ENCODE peak calls at places on chromosomes 5 and 9, in four cellular contexts. Q is epithelial cell of esophagus; K is effector CD4-positive, alpha-beta T cell; M is effector memory CD8-positive, alpha-beta T cell. A is an unnamed sample.

GRCh38 chr5:13745508-13745907 is 199.0 kb downstream of the DNAH5 start:
- DNase-seq in Q (peak), K (no peak), M (no peak), A (peak)

GRCh38 chr9:133706651-133707050 is 31.5 kb downstream of the SARDH start:
- DNase-seq in Q (no peak), K (no peak), M (no peak), A (no peak)

GRCh38 chr5:9888517-9888916 is 258.4 kb upstream of the TAS2R1 start:
- DNase-seq in Q (peak), K (no peak), M (no peak), A (peak)

GRCh38 chr5:158484246-158484645 is 615.5 kb downstream of the EBF1 start:
- DNase-seq in Q (no peak), K (no peak), M (no peak), A (no peak)

GRCh38 chr9:92790542-92791527 is 26.2 kb upstream of the BICD2 start:
- DNase-seq in Q (peak), K (peak), M (peak), A (peak)

GRCh38 chr9:69093471-69094103 is 58.0 kb downstream of the FXN start:
- DNase-seq in Q (no peak), K (no peak), M (no peak), A (peak)

GRCh38 chr5:15901151-15901550 is 278.4 kb downstream of the MARCHF11 start:
- DNase-seq in Q (no peak), K (no peak), M (no peak), A (no peak)

GRCh38 chr9:650362-650761 is 191.1 kb upstream of the DMRT1 start:
- DNase-seq in Q (peak), K (no peak), M (no peak), A (peak)

GRCh38 chr5:131545856-131546255 is 89.2 kb downstream of the RAPGEF6 start:
- DNase-seq in Q (peak), K (no peak), M (no peak), A (no peak)

GRCh38 chr5:93924628-93925027 is 183.2 kb upstream of the POU5F2 start:
- DNase-seq in Q (peak), K (no peak), M (no peak), A (no peak)

GRCh38 chr9:121674952-121675351 is 23.5 kb downstream of the DAB2IP start:
- DNase-seq in Q (peak), K (no peak), M (no peak), A (no peak)

GRCh38 chr9:13939129-13939528 is 374.8 kb downstream of the NFIB start:
- DNase-seq in Q (peak), K (no peak), M (no peak), A (no peak)

GRCh38 chr9:19787672-19788071 is 1.2 kb downstream of the SLC24A2 start:
- DNase-seq in Q (no peak), K (no peak), M (no peak), A (no peak)

GRCh38 chr9:124286292-124286931 is 28.7 kb downstream of the NEK6 start:
- DNase-seq in Q (no peak), K (no peak), M (peak), A (no peak)

GRCh38 chr5:36366883-36367282 is 65.2 kb upstream of the RANBP3L start:
- DNase-seq in Q (no peak), K (no peak), M (no peak), A (no peak)

GRCh38 chr5:176529824-176530195 is 7.4 kb downstream of the RNF44 start:
- DNase-seq in Q (no peak), K (peak), M (peak), A (no peak)

GRCh38 chr9:76373173-76373771 is 21.0 kb downstream of the RFK start:
- DNase-seq in Q (peak), K (no peak), M (no peak), A (peak)

GRCh38 chr9:35910613-35911488 is 1.6 kb downstream of the SPAAR start:
- DNase-seq in Q (peak), K (peak), M (no peak), A (peak)

GRCh38 chr5:103271570-103272289 is 13.2 kb downstream of the MACIR start:
- DNase-seq in Q (peak), K (no peak), M (no peak), A (peak)

GRCh38 chr5:154370119-154370518 is 75.7 kb upstream of the SAP30L start:
- DNase-seq in Q (no peak), K (no peak), M (no peak), A (no peak)

GRCh38 chr5:137649228-137649890 is 86.5 kb downstream of the KLHL3 start:
- DNase-seq in Q (no peak), K (no peak), M (no peak), A (peak)

GRCh38 chr5:132059043-132059695 is 1.3 kb upstream of the IL3 start:
- DNase-seq in Q (no peak), K (peak), M (peak), A (no peak)

GRCh38 chr5:55143624-55144023 is 16.3 kb upstream of the GPX8 start:
- DNase-seq in Q (no peak), K (no peak), M (no peak), A (no peak)

GRCh38 chr5:55175781-55176175 is 2.8 kb upstream of the CDC20B start:
- DNase-seq in Q (no peak), K (no peak), M (no peak), A (no peak)

GRCh38 chr5:127863610-127864395 is 160.6 kb downstream of the CCDC192 start:
- DNase-seq in Q (no peak), K (no peak), M (no peak), A (no peak)

GRCh38 chr5:38591450-38591849 is 35.0 kb upstream of the LIFR start:
- DNase-seq in Q (no peak), K (no peak), M (no peak), A (no peak)

GRCh38 chr5:38462972-38463633 is 93.3 kb downstream of the LIFR start:
- DNase-seq in Q (peak), K (no peak), M (no peak), A (peak)

GRCh38 chr9:137156567-137157375 is 13.1 kb downstream of the LRRC26 start:
- DNase-seq in Q (peak), K (peak), M (peak), A (peak)

GRCh38 chr5:168314735-168315411 is 23.4 kb downstream of the WWC1 start:
- DNase-seq in Q (peak), K (no peak), M (no peak), A (peak)

GRCh38 chr9:37283730-37284235 is 138.7 kb upstream of the GRHPR start:
- DNase-seq in Q (peak), K (no peak), M (no peak), A (no peak)

GRCh38 chr5:163339148-163339547 is 98.2 kb upstream of the CCNG1 start:
- DNase-seq in Q (peak), K (no peak), M (no peak), A (no peak)

GRCh38 chr5:52800394-52801213 is 12.9 kb downstream of the ITGA1 start:
- DNase-seq in Q (peak), K (peak), M (peak), A (peak)

GRCh38 chr5:80170117-80170535 is 85.7 kb downstream of the SERINC5 start:
- DNase-seq in Q (no peak), K (no peak), M (no peak), A (no peak)